ENCODE peak calls at places on chromosomes 2 and 18, in six cellular contexts. Z is neural crest cell, B is MCF 10A, T is natural killer cell, M is endodermal cell, F is cardiac fibroblast. U is an unnamed sample.

GRCh38 chr2:109126501-109126860 is 2.5 kb upstream of the SH3RF3 start:
- DNase-seq in B (peak), T (no peak), F (peak), Z (no peak), M (no peak), U (no peak)

GRCh38 chr2:5839563-5839962 is 147.4 kb downstream of the SOX11 start:
- DNase-seq in F (no peak), T (no peak), M (no peak), B (no peak), Z (peak), U (no peak)

GRCh38 chr2:19810148-19810547 is 91.6 kb downstream of the TTC32 start:
- DNase-seq in Z (no peak), F (no peak), T (no peak), M (no peak), B (no peak), U (no peak)

GRCh38 chr2:11963966-11964365 is 217.5 kb downstream of the LPIN1 start:
- DNase-seq in Z (no peak), B (peak), T (no peak), M (no peak), F (no peak), U (no peak)

GRCh38 chr2:22817197-22817596 is 567.8 kb upstream of the KLHL29 start:
- DNase-seq in B (peak), Z (no peak), F (peak), T (no peak), M (no peak), U (no peak)

GRCh38 chr18:36303203-36303844 is 5.8 kb downstream of the FHOD3 start:
- DNase-seq in T (no peak), Z (no peak), B (no peak), F (no peak), M (peak), U (no peak)

GRCh38 chr2:96819101-96819875 is 3.2 kb downstream of the CNNM3 start:
- DNase-seq in Z (no peak), F (no peak), M (peak), B (no peak), T (no peak), U (no peak)

GRCh38 chr2:11749646-11750349 is 3.4 kb downstream of the LPIN1 start:
- DNase-seq in B (no peak), F (no peak), Z (no peak), T (no peak), M (no peak), U (no peak)

GRCh38 chr2:209308415-209308814 is 115.4 kb upstream of the MAP2 start:
- DNase-seq in T (no peak), M (no peak), Z (no peak), F (no peak), B (no peak), U (no peak)

GRCh38 chr2:233952335-233952734 is 35.2 kb downstream of the TRPM8 start:
- DNase-seq in F (no peak), Z (no peak), B (no peak), M (no peak), T (no peak), U (no peak)

GRCh38 chr18:53755914-53756606 is 468.4 kb downstream of the MBD2 start:
- DNase-seq in B (no peak), T (no peak), M (no peak), Z (no peak), F (no peak), U (no peak)

GRCh38 chr2:144330951-144331651 is 188.8 kb downstream of the ZEB2 start:
- DNase-seq in M (no peak), T (no peak), Z (no peak), F (peak), B (peak), U (no peak)

GRCh38 chr18:35289293-35290069 is 548 bp downstream of the ZSCAN30 start:
- DNase-seq in Z (no peak), T (peak), M (no peak), B (peak), F (peak), U (no peak)

GRCh38 chr2:16031055-16031847 is 90.9 kb downstream of the MYCN start:
- DNase-seq in B (no peak), M (peak), T (no peak), Z (no peak), F (no peak), U (no peak)

GRCh38 chr18:79819064-79819725 is 21.5 kb downstream of the KCNG2 start:
- DNase-seq in F (no peak), T (no peak), M (peak), Z (no peak), B (no peak), U (no peak)

GRCh38 chr2:199457147-199458016 is at the start of gene SATB2:
- DNase-seq in B (peak), M (peak), Z (peak), F (peak), T (no peak), U (no peak)

GRCh38 chr2:41326801-41327200 is 721.0 kb upstream of the PKDCC start:
- DNase-seq in B (no peak), Z (no peak), M (peak), T (no peak), F (no peak), U (no peak)

DNA sequence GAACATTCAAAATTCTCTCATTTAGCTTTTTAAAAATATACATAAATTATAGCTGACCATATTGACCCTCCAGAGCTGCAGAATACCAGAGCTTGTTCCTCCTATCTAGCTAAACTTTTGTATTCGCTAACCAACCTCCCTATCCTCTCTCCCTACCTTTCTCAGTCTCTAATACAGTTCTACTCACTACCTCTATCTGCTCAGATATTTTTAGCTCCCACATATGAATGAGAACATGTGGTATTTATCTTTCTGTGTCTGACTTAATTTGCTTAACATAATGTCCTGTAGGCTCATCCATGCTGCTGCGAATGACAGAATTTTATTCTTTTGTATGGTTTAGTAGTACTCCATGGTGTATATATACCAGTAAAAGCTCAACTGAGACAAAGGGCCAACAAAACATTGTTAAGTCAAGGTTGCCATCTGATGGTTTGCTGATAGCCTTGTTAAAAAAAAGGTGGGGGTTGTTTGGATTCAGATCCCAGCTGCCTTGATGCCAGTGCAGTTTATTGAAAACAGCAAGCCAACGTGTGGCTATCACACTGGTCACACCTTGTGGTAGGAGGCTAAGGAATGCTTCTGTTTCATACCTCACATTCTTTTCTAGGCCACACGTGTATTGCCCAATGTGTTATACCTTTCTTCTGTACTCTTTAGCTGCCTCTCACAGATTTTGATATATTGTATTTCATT is 101.5 kb downstream of the VWA3B start:
- DNase-seq in T (no peak), M (no peak), B (peak), Z (no peak), F (peak), U (no peak)
- TF ChIP-seq CTCF in T (no peak), M (no peak), B (peak), Z (no peak), F (no peak), U (no peak)

GRCh38 chr2:7357993-7358392 is 440.8 kb downstream of the RNF144A start:
- DNase-seq in B (no peak), Z (no peak), T (no peak), M (no peak), F (no peak), U (no peak)

GRCh38 chr2:7363906-7364305 is 446.7 kb downstream of the RNF144A start:
- DNase-seq in M (no peak), T (no peak), F (no peak), B (peak), Z (no peak), U (no peak)

GRCh38 chr2:7355781-7356180 is 438.6 kb downstream of the RNF144A start:
- DNase-seq in F (no peak), B (no peak), Z (no peak), M (no peak), T (no peak), U (no peak)

GRCh38 chr2:7356909-7357584 is 439.8 kb downstream of the RNF144A start:
- DNase-seq in F (no peak), T (no peak), B (no peak), Z (no peak), M (no peak), U (no peak)

GRCh38 chr2:7358865-7359264 is 441.7 kb downstream of the RNF144A start:
- DNase-seq in M (peak), F (no peak), B (no peak), T (no peak), Z (no peak), U (no peak)
- TF ChIP-seq CTCF in M (peak), F (no peak), B (no peak), T (no peak), Z (no peak), U (no peak)

GRCh38 chr2:149577269-149577668 is 10.3 kb downstream of the MMADHC start:
- DNase-seq in M (no peak), T (no peak), Z (no peak), B (no peak), F (no peak), U (no peak)

GRCh38 chr2:149575742-149576141 is 11.8 kb downstream of the MMADHC start:
- DNase-seq in Z (no peak), B (no peak), F (no peak), T (no peak), M (no peak), U (no peak)

GRCh38 chr2:149575277-149575676 is 12.3 kb downstream of the MMADHC start:
- DNase-seq in F (no peak), B (no peak), M (no peak), T (no peak), Z (no peak), U (no peak)

GRCh38 chr2:149572102-149572953 is 15.2 kb downstream of the MMADHC start:
- DNase-seq in M (no peak), Z (no peak), T (no peak), F (no peak), B (no peak), U (no peak)

DNA sequence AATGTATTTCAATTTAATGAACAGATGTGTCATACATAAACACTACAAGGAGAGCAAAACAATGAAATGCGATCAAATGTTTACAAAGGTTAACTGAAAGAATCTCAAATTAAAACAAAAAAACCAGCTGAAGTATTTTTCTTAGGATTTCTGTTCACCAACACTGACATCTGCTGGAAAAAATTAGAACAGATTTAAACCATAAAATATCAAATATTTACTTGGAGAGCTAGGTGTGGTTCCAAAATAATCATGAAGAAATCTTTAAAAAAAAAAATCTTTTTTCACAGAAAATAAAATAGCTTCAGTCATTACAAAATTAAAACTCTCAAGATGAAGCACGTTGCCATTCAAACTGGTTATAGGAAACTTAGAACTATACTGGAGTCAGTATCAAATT is 13.8 kb downstream of the MMADHC start:
- DNase-seq in M (no peak), T (no peak), Z (no peak), F (peak), B (no peak), U (no peak)
- TF ChIP-seq CTCF in M (peak), T (no peak), Z (peak), F (no peak), B (peak), U (peak)

GRCh38 chr2:238100821-238101771 is 956 bp downstream of the ESPNL start:
- DNase-seq in T (no peak), F (no peak), Z (no peak), M (peak), B (no peak), U (no peak)
- TF ChIP-seq CTCF in T (no peak), F (no peak), Z (no peak), M (no peak), B (no peak), U (no peak)

GRCh38 chr2:10036095-10036879 is 7.1 kb upstream of the KLF11 start:
- DNase-seq in M (peak), T (peak), Z (no peak), B (peak), F (peak), U (peak)
- TF ChIP-seq CTCF in M (peak), T (peak), Z (peak), B (peak), F (peak), U (peak)